ENCODE peak calls at places on chromosomes 5 and 9, in seven cellular contexts. One of them, this sample, is unnamed.

GRCh38 chr5:172841258-172841657 is 7.2 kb downstream of the ERGIC1 start:
- DNase-seq in HS-5: no peak
- DNase-seq in posterior vena cava: no peak
- DNase-seq in HS-27A: no peak
- DNase-seq in CD4-positive, alpha-beta memory T cell: no peak
- DNase-seq in activated T-cell treated with anti-CD3 and anti-CD28 coated beads for 1 hour: no peak
- DNase-seq in left kidney: peak; percentile 52
- DNase-seq in this sample: no peak

GRCh38 chr9:76761448-76761847 is 2.8 kb upstream of the PCA3 start:
- DNase-seq in left kidney: no peak
- DNase-seq in activated T-cell treated with anti-CD3 and anti-CD28 coated beads for 1 hour: no peak
- DNase-seq in HS-5: no peak
- DNase-seq in HS-27A: no peak
- DNase-seq in posterior vena cava: no peak
- DNase-seq in CD4-positive, alpha-beta memory T cell: no peak
- DNase-seq in this sample: no peak

GRCh38 chr9:38621434-38622082 is 1.2 kb upstream of the ANKRD18A start:
- DNase-seq in posterior vena cava: peak; percentile 78
- DNase-seq in CD4-positive, alpha-beta memory T cell: peak; percentile 59
- DNase-seq in activated T-cell treated with anti-CD3 and anti-CD28 coated beads for 1 hour: peak; percentile 28
- DNase-seq in left kidney: peak; percentile 81
- DNase-seq in HS-5: no peak
- DNase-seq in HS-27A: no peak
- DNase-seq in this sample: no peak

GRCh38 chr5:27608992-27609391 is 570.6 kb upstream of the CDH9 start:
- DNase-seq in CD4-positive, alpha-beta memory T cell: no peak
- DNase-seq in HS-27A: no peak
- DNase-seq in activated T-cell treated with anti-CD3 and anti-CD28 coated beads for 1 hour: no peak
- DNase-seq in HS-5: no peak
- DNase-seq in left kidney: no peak
- DNase-seq in posterior vena cava: no peak
- DNase-seq in this sample: no peak

GRCh38 chr5:170312666-170313065 is 15.1 kb upstream of the LCP2 start:
- DNase-seq in posterior vena cava: no peak
- DNase-seq in left kidney: peak; percentile 26
- DNase-seq in CD4-positive, alpha-beta memory T cell: no peak
- DNase-seq in HS-5: no peak
- DNase-seq in activated T-cell treated with anti-CD3 and anti-CD28 coated beads for 1 hour: no peak
- DNase-seq in HS-27A: no peak
- DNase-seq in this sample: no peak

GRCh38 chr5:78497573-78498533 is 137.4 kb downstream of the SCAMP1 start:
- DNase-seq in left kidney: no peak
- DNase-seq in CD4-positive, alpha-beta memory T cell: no peak
- DNase-seq in HS-5: no peak
- DNase-seq in HS-27A: no peak
- DNase-seq in activated T-cell treated with anti-CD3 and anti-CD28 coated beads for 1 hour: no peak
- DNase-seq in posterior vena cava: no peak
- DNase-seq in this sample: no peak

GRCh38 chr5:174151579-174152181 is 106.2 kb downstream of the NSG2 start:
- DNase-seq in posterior vena cava: no peak
- DNase-seq in HS-27A: no peak
- DNase-seq in left kidney: no peak
- DNase-seq in CD4-positive, alpha-beta memory T cell: no peak
- DNase-seq in activated T-cell treated with anti-CD3 and anti-CD28 coated beads for 1 hour: no peak
- DNase-seq in HS-5: no peak
- DNase-seq in this sample: no peak

GRCh38 chr9:7150153-7150890 is 392.5 kb downstream of the KDM4C start:
- DNase-seq in posterior vena cava: no peak
- DNase-seq in activated T-cell treated with anti-CD3 and anti-CD28 coated beads for 1 hour: no peak
- DNase-seq in CD4-positive, alpha-beta memory T cell: peak; percentile 46
- DNase-seq in HS-27A: no peak
- DNase-seq in HS-5: no peak
- DNase-seq in left kidney: no peak
- DNase-seq in this sample: no peak

GRCh38 chr5:96781031-96781733 is 26.6 kb downstream of the ERAP1 start:
- DNase-seq in HS-5: peak; percentile 34
- DNase-seq in left kidney: no peak
- DNase-seq in CD4-positive, alpha-beta memory T cell: no peak
- DNase-seq in HS-27A: peak; percentile 14
- DNase-seq in activated T-cell treated with anti-CD3 and anti-CD28 coated beads for 1 hour: no peak
- DNase-seq in posterior vena cava: no peak
- DNase-seq in this sample: no peak

This sample was measured in Panc1.